ENCODE peak calls at places on chromosomes 11 and 22, in seven cellular contexts. Z, J, H, Q, U, N and A are unnamed samples.
A peak's percentile ranks its signal among the peaks of the same experiment; 100 is the strongest.

GRCh38 chr22:30574095-30574981 is at the start of gene GAL3ST1:
- DNase-seq in Z (no peak), J (peak; percentile 59), H (peak; percentile 64), Q (no peak), U (no peak), N (no peak), A (peak; percentile 58)

GRCh38 chr22:46073683-46074504 is 76.4 kb upstream of the PPARA start:
- DNase-seq in Z (no peak), J (no peak), H (peak; percentile 59), Q (no peak), U (no peak), N (no peak), A (no peak)

GRCh38 chr22:23178512-23179254 is 1.6 kb upstream of the BCR start:
- DNase-seq in Z (peak; percentile 91), J (peak; percentile 79), H (peak; percentile 75), Q (peak; percentile 56), U (no peak), N (peak; percentile 61), A (peak; percentile 82)

GRCh38 chr22:50627452-50627913 is 469 bp downstream of the ARSA start:
- DNase-seq in Z (no peak), J (peak; percentile 52), H (no peak), Q (no peak), U (no peak), N (peak; percentile 23), A (peak; percentile 32)

GRCh38 chr11:209275-210121 is 2.0 kb downstream of the RIC8A start:
- DNase-seq in Z (no peak), J (no peak), H (no peak), Q (no peak), U (no peak), N (no peak), A (no peak)

GRCh38 chr22:39967103-39967829 is 7.1 kb downstream of the TMA7B start:
- DNase-seq in Z (no peak), J (no peak), H (no peak), Q (peak; percentile 39), U (no peak), N (peak; percentile 43), A (no peak)

GRCh38 chr22:33921576-33922181 is 1.4 kb upstream of the LARGE1 start:
- DNase-seq in Z (peak; percentile 88), J (peak; percentile 88), H (peak; percentile 68), Q (peak; percentile 61), U (peak; percentile 30), N (peak; percentile 5), A (peak; percentile 42)

GRCh38 chr22:27331526-27332281 is 469.9 kb downstream of the MN1 start:
- DNase-seq in Z (peak; percentile 83), J (peak; percentile 63), H (peak; percentile 66), Q (peak; percentile 47), U (no peak), N (peak; percentile 30), A (peak; percentile 69)

GRCh38 chr22:30187726-30188407 is 58.7 kb downstream of the LIF start:
- DNase-seq in Z (no peak), J (no peak), H (no peak), Q (peak; percentile 43), U (no peak), N (no peak), A (no peak)

GRCh38 chr22:26777402-26777801 is 120.0 kb downstream of the MIAT start:
- DNase-seq in Z (no peak), J (peak; percentile 74), H (no peak), Q (no peak), U (no peak), N (no peak), A (no peak)

GRCh38 chr11:103863497-103863896 is 172.9 kb upstream of the DDI1 start:
- DNase-seq in Z (no peak), J (no peak), H (no peak), Q (peak; percentile 63), U (peak; percentile 23), N (peak; percentile 70), A (no peak)

GRCh38 chr11:47960015-47960414 is 20.3 kb upstream of the PTPRJ start:
- DNase-seq in Z (no peak), J (no peak), H (peak; percentile 12), Q (no peak), U (no peak), N (no peak), A (no peak)

GRCh38 chr11:110075087-110075821 is 17.9 kb upstream of the ZC3H12C start:
- DNase-seq in Z (no peak), J (no peak), H (no peak), Q (peak; percentile 51), U (no peak), N (no peak), A (no peak)

GRCh38 chr11:117535870-117536411 is 208.3 kb downstream of the CEP164 start:
- DNase-seq in Z (no peak), J (no peak), H (no peak), Q (no peak), U (no peak), N (no peak), A (no peak)

GRCh38 chr11:39327302-39327701 is 2132.2 kb downstream of the LRRC4C start:
- DNase-seq in Z (no peak), J (no peak), H (no peak), Q (no peak), U (no peak), N (no peak), A (no peak)

GRCh38 chr11:91188484-91188883 is 965.6 kb upstream of the CHORDC1 start:
- DNase-seq in Z (no peak), J (no peak), H (no peak), Q (no peak), U (no peak), N (no peak), A (no peak)

GRCh38 chr11:87290304-87290922 is 252.7 kb downstream of the TMEM135 start:
- DNase-seq in Z (no peak), J (no peak), H (no peak), Q (peak; percentile 79), U (peak; percentile 24), N (peak; percentile 63), A (no peak)

GRCh38 chr22:42895541-42895981 is 38.5 kb upstream of the ARFGAP3 start:
- DNase-seq in Z (no peak), J (no peak), H (no peak), Q (no peak), U (no peak), N (no peak), A (no peak)

GRCh38 chr11:120956710-120957500 is 67.0 kb upstream of the TBCEL start:
- DNase-seq in Z (no peak), J (peak; percentile 80), H (no peak), Q (no peak), U (no peak), N (peak; percentile 18), A (no peak)

GRCh38 chr22:36425977-36426523 is 38.3 kb upstream of the MYH9 start:
- DNase-seq in Z (no peak), J (no peak), H (no peak), Q (peak; percentile 59), U (no peak), N (no peak), A (no peak)

GRCh38 chr11:68009391-68010000 is 631 bp upstream of the ALDH3B1 start:
- DNase-seq in Z (no peak), J (no peak), H (no peak), Q (peak; percentile 62), U (no peak), N (peak; percentile 30), A (no peak)

GRCh38 chr22:44142421-44143116 is 38.2 kb upstream of the PARVG start:
- DNase-seq in Z (no peak), J (no peak), H (no peak), Q (no peak), U (no peak), N (no peak), A (no peak)

GRCh38 chr22:35872451-35872850 is 154.8 kb downstream of the APOL5 start:
- DNase-seq in Z (no peak), J (no peak), H (no peak), Q (no peak), U (no peak), N (no peak), A (no peak)

GRCh38 chr11:92455221-92455790 is 230.7 kb downstream of the FAT3 start:
- DNase-seq in Z (no peak), J (no peak), H (no peak), Q (no peak), U (no peak), N (no peak), A (no peak)

GRCh38 chr11:127733552-127733951 is 733.0 kb upstream of the KIRREL3 start:
- DNase-seq in Z (no peak), J (no peak), H (no peak), Q (no peak), U (no peak), N (no peak), A (no peak)

DNA sequence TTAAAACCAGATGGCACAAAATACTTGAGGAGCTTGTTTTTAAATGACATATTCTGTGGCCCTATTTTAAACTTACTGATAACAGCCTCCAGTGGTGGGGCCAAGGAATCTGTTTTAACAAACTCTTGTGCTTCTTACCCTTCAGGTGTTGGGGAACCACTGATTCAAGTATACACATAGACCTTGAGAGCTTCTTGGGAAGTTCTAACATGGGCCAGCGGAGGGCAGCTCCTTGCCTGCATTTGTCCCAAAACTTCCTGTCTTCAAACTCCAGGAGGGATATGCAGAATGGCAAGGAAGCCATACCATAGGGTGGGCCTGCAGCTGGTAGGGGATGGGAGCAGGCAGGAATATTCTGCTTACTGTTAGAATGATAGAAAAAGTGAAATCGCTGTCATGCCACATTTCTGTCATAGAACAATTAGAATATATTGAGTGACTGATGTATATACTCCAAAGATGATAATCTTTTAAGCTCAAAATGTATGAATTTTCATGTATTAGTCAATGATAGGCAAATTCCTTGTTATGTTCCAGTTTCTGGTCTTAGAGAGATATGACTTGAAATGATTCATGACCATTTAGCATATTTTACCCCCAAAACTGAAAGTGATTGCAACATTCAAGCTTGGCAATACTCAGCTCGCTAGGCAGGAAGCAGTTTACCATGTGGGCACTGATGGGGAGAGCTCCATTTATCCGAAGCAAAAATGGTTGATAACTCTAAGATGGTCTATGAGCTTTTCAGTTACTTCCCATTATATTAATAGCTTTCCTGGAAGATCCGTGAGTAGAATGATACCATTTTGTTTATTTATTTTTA is 9.2 kb downstream of the EXT2 start:
- DNase-seq in Z (no peak), J (peak; percentile 39), H (no peak), Q (peak; percentile 23), U (no peak), N (peak; percentile 5), A (no peak)
- TF ChIP-seq CTCF in Z (no peak), J (peak; percentile 53), H (no peak), Q (peak; percentile 15), U (no peak), N (peak; percentile 5), A (no peak)

GRCh38 chr11:18698341-18699268 is at the start of gene TMEM86A:
- DNase-seq in Z (peak; percentile 95), J (peak; percentile 94), H (peak; percentile 98), Q (peak; percentile 67), U (no peak), N (peak; percentile 81), A (peak; percentile 94)
- TF ChIP-seq CTCF in Z (peak; percentile 13), J (no peak), H (no peak), Q (no peak), U (no peak), N (no peak), A (no peak)

GRCh38 chr11:112304914-112305313 is 44.3 kb upstream of the PLET1 start:
- DNase-seq in Z (no peak), J (no peak), H (no peak), Q (no peak), U (no peak), N (no peak), A (no peak)
- TF ChIP-seq CTCF in Z (no peak), J (no peak), H (no peak), Q (no peak), U (no peak), N (no peak), A (no peak)

DNA sequence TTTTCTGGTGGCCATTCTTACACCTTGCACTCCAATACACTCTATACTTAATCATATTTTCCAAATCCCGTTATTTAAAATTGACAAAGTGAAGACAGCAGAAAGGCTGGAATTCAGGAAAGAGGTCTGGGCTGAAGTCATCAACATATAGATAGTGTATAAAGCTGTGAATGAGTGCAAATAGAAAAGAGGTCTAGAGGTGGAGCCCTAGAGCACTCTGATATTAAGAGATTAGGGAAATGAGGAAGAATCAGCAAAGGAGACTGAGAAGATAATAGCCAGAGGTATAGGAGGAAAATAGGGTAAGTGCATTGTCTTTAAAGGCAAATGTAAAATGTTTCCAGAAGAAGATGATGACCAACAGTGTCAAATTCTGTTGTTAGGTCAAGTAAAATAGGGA is 7.9 kb downstream of the CTR9 start:
- DNase-seq in Z (no peak), J (no peak), H (no peak), Q (no peak), U (no peak), N (peak; percentile 9), A (no peak)
- TF ChIP-seq CTCF in Z (no peak), J (peak; percentile 42), H (no peak), Q (peak; percentile 25), U (peak; percentile 34), N (peak; percentile 27), A (no peak)